ENCODE peak calls at places on chromosomes 7 and 10, in ten cellular contexts. Y, G, Z, I, M, F, P, W, J and X are unnamed samples.

GRCh38 chr10:122173337-122173736 is 97.8 kb upstream of the BTBD16 start:
- DNase-seq in Y (no peak), G (no peak), Z (peak), I (no peak), M (no peak), F (no peak), P (no peak), W (no peak), J (no peak), X (no peak)

GRCh38 chr10:90959826-90960225 is 38.9 kb upstream of the ANKRD1 start:
- DNase-seq in Y (no peak), G (peak), Z (no peak), I (no peak), M (no peak), F (no peak), P (no peak), W (no peak), J (no peak), X (no peak)

GRCh38 chr7:3922175-3922635 is 621.2 kb downstream of the SDK1 start:
- DNase-seq in Y (no peak), G (peak), Z (peak), I (peak), M (peak), F (peak), P (peak), W (peak), J (peak), X (peak)

GRCh38 chr7:26787696-26788095 is 76.7 kb downstream of the SKAP2 start:
- DNase-seq in Y (no peak), G (no peak), Z (no peak), I (no peak), M (no peak), F (no peak), P (no peak), W (peak), J (peak), X (no peak)

GRCh38 chr7:31192996-31193395 is 140.9 kb downstream of the ADCYAP1R1 start:
- DNase-seq in Y (no peak), G (peak), Z (peak), I (no peak), M (peak), F (no peak), P (peak), W (peak), J (peak), X (peak)

GRCh38 chr10:122373108-122373507 is 1.4 kb upstream of the PLEKHA1 start:
- DNase-seq in Y (no peak), G (no peak), Z (no peak), I (no peak), M (no peak), F (no peak), P (no peak), W (no peak), J (no peak), X (no peak)

GRCh38 chr7:117157121-117157870 is 165.6 kb downstream of the WNT2 start:
- DNase-seq in Y (no peak), G (peak), Z (peak), I (peak), M (no peak), F (peak), P (peak), W (no peak), J (peak), X (no peak)

GRCh38 chr10:118342638-118343020 is 505 bp upstream of the FAM204A start:
- DNase-seq in Y (no peak), G (no peak), Z (no peak), I (no peak), M (no peak), F (no peak), P (no peak), W (no peak), J (peak), X (no peak)

GRCh38 chr7:116802144-116802747 is 60.1 kb upstream of the CAPZA2 start:
- DNase-seq in Y (no peak), G (no peak), Z (no peak), I (no peak), M (no peak), F (no peak), P (peak), W (no peak), J (peak), X (no peak)

GRCh38 chr10:114714281-114714741 is 56.2 kb upstream of the ABLIM1 start:
- DNase-seq in Y (no peak), G (peak), Z (no peak), I (peak), M (no peak), F (peak), P (peak), W (peak), J (no peak), X (peak)

GRCh38 chr7:111919690-111920179 is 286.5 kb downstream of the DOCK4 start:
- DNase-seq in Y (no peak), G (no peak), Z (no peak), I (no peak), M (no peak), F (no peak), P (peak), W (no peak), J (no peak), X (peak)

GRCh38 chr10:35127289-35127891 is 744 bp downstream of the CREM start:
- DNase-seq in Y (peak), G (peak), Z (peak), I (peak), M (peak), F (peak), P (no peak), W (peak), J (no peak), X (no peak)

GRCh38 chr10:79491171-79491835 is 21.0 kb upstream of the EIF5AL1 start:
- DNase-seq in Y (no peak), G (no peak), Z (no peak), I (no peak), M (no peak), F (no peak), P (no peak), W (no peak), J (no peak), X (no peak)